ENCODE peak calls at places on chromosomes 7 and 10, in ten cellular contexts. X is tibial artery; J is fibroblast of lung; B is right lobe of liver; S is lower lobe of right lung; R is endothelial cell of umbilical vein; T is A549; F is suprapubic skin; C is HepG2; A is CD8-positive, alpha-beta T cell. O is an unnamed sample.

GRCh38 chr10:133159950-133160812 is at the start of gene KNDC1:
- DNase-seq in J (peak; percentile 23), A (no peak), C (no peak), T (no peak), X (peak; percentile 51), R (no peak), B (peak; percentile 47), F (peak; percentile 65), S (peak; percentile 49), O (no peak)

GRCh38 chr7:89264126-89264525 is 468.6 kb upstream of the TEX47 start:
- DNase-seq in X (no peak), R (no peak), T (no peak), A (no peak), F (no peak), S (no peak), J (no peak), C (no peak), B (no peak), O (no peak)

GRCh38 chr10:129707406-129708388 is 240.7 kb downstream of the MGMT start:
- DNase-seq in F (no peak), R (peak; percentile 27), S (no peak), B (peak; percentile 52), T (no peak), C (no peak), X (no peak), A (no peak), J (peak; percentile 52), O (no peak)

GRCh38 chr10:112208292-112208691 is 24.7 kb upstream of the GPAM start:
- DNase-seq in F (no peak), A (no peak), J (peak; percentile 62), X (no peak), B (no peak), C (no peak), S (no peak), R (no peak), T (no peak), O (no peak)

GRCh38 chr10:4006051-4006450 is 221.0 kb upstream of the KLF6 start:
- DNase-seq in B (no peak), S (peak; percentile 74), A (no peak), X (no peak), C (no peak), F (no peak), T (no peak), J (no peak), R (no peak), O (no peak)

GRCh38 chr7:2660359-2661095 is 27.5 kb upstream of the AMZ1 start:
- DNase-seq in J (no peak), X (no peak), R (no peak), T (no peak), B (no peak), A (no peak), F (no peak), S (no peak), C (no peak), O (peak; percentile 42)

GRCh38 chr10:60434418-60435046 is 44.9 kb upstream of the ANK3 start:
- DNase-seq in R (peak; percentile 78), S (no peak), J (peak; percentile 54), T (peak; percentile 67), B (no peak), A (no peak), C (peak; percentile 35), F (no peak), X (no peak), O (no peak)

GRCh38 chr7:37990337-37990736 is 69.9 kb downstream of the EPDR1 start:
- DNase-seq in S (no peak), J (no peak), X (no peak), R (no peak), C (no peak), T (no peak), B (no peak), A (no peak), F (no peak), O (no peak)

GRCh38 chr10:48765527-48765926 is 80.9 kb downstream of the WDFY4 start:
- DNase-seq in A (no peak), S (no peak), B (no peak), T (no peak), J (no peak), R (no peak), F (no peak), X (no peak), C (no peak), O (no peak)

GRCh38 chr7:33836797-33837355 is 68.5 kb upstream of the BMPER start:
- DNase-seq in C (no peak), A (no peak), T (peak; percentile 44), F (no peak), B (no peak), R (no peak), X (no peak), J (peak; percentile 44), S (no peak), O (no peak)

GRCh38 chr10:119452396-119452795 is 90.1 kb downstream of the RGS10 start:
- DNase-seq in S (peak; percentile 40), R (no peak), T (no peak), J (no peak), C (no peak), B (no peak), F (no peak), X (no peak), A (no peak), O (no peak)

GRCh38 chr7:4631664-4632171 is 50.4 kb upstream of the FOXK1 start:
- DNase-seq in B (peak; percentile 56), X (peak; percentile 95), A (no peak), F (peak; percentile 93), J (peak; percentile 87), S (peak; percentile 84), C (peak; percentile 84), T (peak; percentile 96), R (peak; percentile 76), O (peak; percentile 77)
- TF ChIP-seq CTCF in B (peak; percentile 39), X (peak; percentile 64), A (no peak), F (peak; percentile 57), J (peak; percentile 77), S (peak; percentile 67), C (peak; percentile 93), T (peak; percentile 86), R (peak; percentile 66), O (peak; percentile 22)

GRCh38 chr7:151512353-151512752 is 7.3 kb downstream of the RHEB start:
- DNase-seq in F (no peak), A (no peak), J (no peak), T (no peak), S (no peak), X (no peak), C (no peak), B (no peak), R (no peak), O (no peak)

GRCh38 chr7:151509670-151510333 is 9.9 kb downstream of the RHEB start:
- DNase-seq in S (no peak), J (no peak), A (no peak), C (no peak), T (no peak), B (no peak), F (no peak), R (no peak), X (no peak), O (peak; percentile 30)

GRCh38 chr7:151514461-151515396 is 5.0 kb downstream of the RHEB start:
- DNase-seq in C (no peak), B (no peak), S (no peak), J (no peak), F (no peak), X (no peak), A (no peak), R (no peak), T (no peak), O (no peak)

GRCh38 chr7:151511946-151512345 is 7.7 kb downstream of the RHEB start:
- DNase-seq in S (no peak), R (no peak), B (no peak), J (no peak), A (no peak), F (no peak), X (no peak), C (no peak), T (no peak), O (no peak)

DNA sequence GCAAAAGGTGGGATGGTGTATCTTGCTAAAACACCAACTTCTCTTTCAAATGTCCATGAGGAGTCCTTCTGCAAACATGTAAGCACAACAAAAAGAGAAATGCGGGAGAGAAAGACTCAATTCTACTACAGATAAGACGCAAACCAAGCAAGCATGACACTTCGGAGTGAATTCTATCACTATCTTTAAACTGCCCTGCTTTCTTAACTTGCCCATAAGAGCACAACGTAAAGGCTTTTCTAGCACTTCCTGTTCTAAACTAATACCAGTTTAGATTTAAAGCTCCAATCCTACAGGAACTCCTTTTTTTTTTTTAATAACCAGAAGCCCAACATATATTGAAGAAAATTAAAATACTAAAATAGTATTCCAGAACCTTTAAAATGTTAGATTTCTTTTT is 8.4 kb downstream of the RHEB start:
- DNase-seq in X (no peak), J (no peak), C (no peak), T (no peak), B (no peak), S (no peak), R (no peak), A (no peak), F (no peak), O (no peak)
- H3K4me1 ChIP-seq in X (peaks cover 42% of the 10 kb centered on the region), J (peaks cover 6% of the 10 kb centered on the region), C (peaks cover 26% of the 10 kb centered on the region), T (peaks cover 37% of the 10 kb centered on the region), B (no peaks in the 10 kb centered on the region), S (peaks cover 85% of the 10 kb centered on the region), R (peaks cover 7% of the 10 kb centered on the region), A (peaks cover 39% of the 10 kb centered on the region), F (peaks cover 39% of the 10 kb centered on the region), O (peaks cover 8% of the 10 kb centered on the region)

GRCh38 chr10:80662429-80663211 is 124.9 kb downstream of the SH2D4B start:
- DNase-seq in S (peak; percentile 83), C (peak; percentile 43), T (peak; percentile 84), R (peak; percentile 84), J (peak; percentile 75), X (peak; percentile 87), B (peak; percentile 76), F (peak; percentile 90), A (peak; percentile 71), O (peak; percentile 74)
- TF ChIP-seq CTCF in S (peak; percentile 84), C (peak; percentile 84), T (peak; percentile 88), R (peak; percentile 79), J (peak; percentile 67), X (peak; percentile 86), B (peak; percentile 93), F (peak; percentile 84), A (peak; percentile 96), O (peak; percentile 75)

GRCh38 chr7:73768661-73769480 is 1.2 kb downstream of the CLDN3 start:
- DNase-seq in R (no peak), F (no peak), B (no peak), S (no peak), T (no peak), X (no peak), C (no peak), J (no peak), A (no peak), O (no peak)

GRCh38 chr7:73773700-73774517 is 3.8 kb upstream of the CLDN3 start:
- DNase-seq in C (no peak), A (no peak), J (no peak), F (no peak), X (no peak), S (no peak), R (peak; percentile 91), B (peak; percentile 70), T (no peak), O (peak; percentile 89)

GRCh38 chr7:73769481-73770001 is 529 bp downstream of the CLDN3 start:
- DNase-seq in R (no peak), T (no peak), S (no peak), B (no peak), F (no peak), A (no peak), J (no peak), C (no peak), X (no peak), O (peak; percentile 62)

GRCh38 chr7:73770002-73770859 is at the start of gene CLDN3:
- DNase-seq in F (no peak), C (no peak), A (peak; percentile 12), R (no peak), S (peak; percentile 93), B (peak; percentile 95), X (no peak), J (peak; percentile 41), T (peak; percentile 74), O (peak; percentile 96)

GRCh38 chr7:73770860-73771665 is 993 bp upstream of the CLDN3 start:
- DNase-seq in X (no peak), R (no peak), T (no peak), S (no peak), B (no peak), A (no peak), F (no peak), C (no peak), J (no peak), O (no peak)
- H3K4me1 ChIP-seq in X (peaks cover 6% of the 10 kb centered on the region), R (peaks cover 19% of the 10 kb centered on the region), T (peaks cover 11% of the 10 kb centered on the region), S (peaks cover 13% of the 10 kb centered on the region), B (no peaks in the 10 kb centered on the region), A (peaks cover 5% of the 10 kb centered on the region), F (peaks cover 21% of the 10 kb centered on the region), C (peaks cover 40% of the 10 kb centered on the region), J (no peaks in the 10 kb centered on the region), O (peaks cover 19% of the 10 kb centered on the region)